ENCODE peak calls at places on chromosomes 12 and 14, in ten cellular contexts. One of them, this sample, is unnamed.

GRCh38 chr12:570949-571794 is 92.1 kb downstream of the NINJ2 start:
- DNase-seq in activated naive CD8-positive, alpha-beta T cell treated with anti-CD3 and anti-CD28 coated beads, Interleukin-2, amount 50 U/mL, for 16 hours: no peak
- DNase-seq in GM04504: peak; percentile 71
- DNase-seq in stimulated activated CD8-positive, alpha-beta memory T cell treated with anti-CD3 and anti-CD28 coated beads, Interleukin-7, amount 100 ng/mL, for 48 hours: no peak
- DNase-seq in SHP77: no peak
- DNase-seq in activated gamma-delta T cell treated with anti-CD3 and anti-CD28 coated beads, Interleukin-2, amount 50 U/mL, for 16 hours: no peak
- DNase-seq in AG09319: peak; percentile 79
- DNase-seq in stimulated activated CD4-positive, alpha-beta T cell treated with anti-CD3 and anti-CD28 coated beads, Interleukin-1b, Interleukin-23, amount 100 ng/mL, for 1 hour: no peak
- DNase-seq in neuronal stem cell: no peak
- DNase-seq in effector memory CD8-positive, alpha-beta T cell: no peak
- DNase-seq in this sample: no peak

GRCh38 chr14:59199205-59199604 is 10.7 kb downstream of the DAAM1 start:
- DNase-seq in stimulated activated CD4-positive, alpha-beta T cell treated with anti-CD3 and anti-CD28 coated beads, Interleukin-1b, Interleukin-23, amount 100 ng/mL, for 1 hour: no peak
- DNase-seq in neuronal stem cell: no peak
- DNase-seq in AG09319: no peak
- DNase-seq in activated gamma-delta T cell treated with anti-CD3 and anti-CD28 coated beads, Interleukin-2, amount 50 U/mL, for 16 hours: no peak
- DNase-seq in effector memory CD8-positive, alpha-beta T cell: no peak
- DNase-seq in stimulated activated CD8-positive, alpha-beta memory T cell treated with anti-CD3 and anti-CD28 coated beads, Interleukin-7, amount 100 ng/mL, for 48 hours: no peak
- DNase-seq in activated naive CD8-positive, alpha-beta T cell treated with anti-CD3 and anti-CD28 coated beads, Interleukin-2, amount 50 U/mL, for 16 hours: no peak
- DNase-seq in SHP77: no peak
- DNase-seq in GM04504: no peak
- DNase-seq in this sample: no peak

GRCh38 chr12:55925371-55925770 is 2.3 kb downstream of the PYM1 start:
- DNase-seq in effector memory CD8-positive, alpha-beta T cell: no peak
- DNase-seq in stimulated activated CD4-positive, alpha-beta T cell treated with anti-CD3 and anti-CD28 coated beads, Interleukin-1b, Interleukin-23, amount 100 ng/mL, for 1 hour: no peak
- DNase-seq in GM04504: no peak
- DNase-seq in stimulated activated CD8-positive, alpha-beta memory T cell treated with anti-CD3 and anti-CD28 coated beads, Interleukin-7, amount 100 ng/mL, for 48 hours: no peak
- DNase-seq in neuronal stem cell: no peak
- DNase-seq in activated naive CD8-positive, alpha-beta T cell treated with anti-CD3 and anti-CD28 coated beads, Interleukin-2, amount 50 U/mL, for 16 hours: no peak
- DNase-seq in SHP77: no peak
- DNase-seq in AG09319: no peak
- DNase-seq in activated gamma-delta T cell treated with anti-CD3 and anti-CD28 coated beads, Interleukin-2, amount 50 U/mL, for 16 hours: no peak
- DNase-seq in this sample: no peak

GRCh38 chr14:102063092-102063807 is 23.6 kb downstream of the HSP90AA1 start:
- DNase-seq in activated naive CD8-positive, alpha-beta T cell treated with anti-CD3 and anti-CD28 coated beads, Interleukin-2, amount 50 U/mL, for 16 hours: peak; percentile 14
- DNase-seq in GM04504: peak; percentile 76
- DNase-seq in stimulated activated CD4-positive, alpha-beta T cell treated with anti-CD3 and anti-CD28 coated beads, Interleukin-1b, Interleukin-23, amount 100 ng/mL, for 1 hour: peak; percentile 44
- DNase-seq in SHP77: peak; percentile 43
- DNase-seq in effector memory CD8-positive, alpha-beta T cell: peak; percentile 58
- DNase-seq in stimulated activated CD8-positive, alpha-beta memory T cell treated with anti-CD3 and anti-CD28 coated beads, Interleukin-7, amount 100 ng/mL, for 48 hours: peak; percentile 55
- DNase-seq in neuronal stem cell: peak; percentile 40
- DNase-seq in AG09319: peak; percentile 55
- DNase-seq in activated gamma-delta T cell treated with anti-CD3 and anti-CD28 coated beads, Interleukin-2, amount 50 U/mL, for 16 hours: peak; percentile 52
- DNase-seq in this sample: peak; percentile 58

GRCh38 chr14:71355324-71356201 is 448.3 kb downstream of the PCNX1 start:
- DNase-seq in stimulated activated CD4-positive, alpha-beta T cell treated with anti-CD3 and anti-CD28 coated beads, Interleukin-1b, Interleukin-23, amount 100 ng/mL, for 1 hour: no peak
- DNase-seq in GM04504: peak; percentile 53
- DNase-seq in SHP77: no peak
- DNase-seq in neuronal stem cell: no peak
- DNase-seq in activated naive CD8-positive, alpha-beta T cell treated with anti-CD3 and anti-CD28 coated beads, Interleukin-2, amount 50 U/mL, for 16 hours: no peak
- DNase-seq in stimulated activated CD8-positive, alpha-beta memory T cell treated with anti-CD3 and anti-CD28 coated beads, Interleukin-7, amount 100 ng/mL, for 48 hours: no peak
- DNase-seq in activated gamma-delta T cell treated with anti-CD3 and anti-CD28 coated beads, Interleukin-2, amount 50 U/mL, for 16 hours: no peak
- DNase-seq in effector memory CD8-positive, alpha-beta T cell: no peak
- DNase-seq in AG09319: peak; percentile 79
- DNase-seq in this sample: no peak

GRCh38 chr12:31368666-31369361 is 42.9 kb upstream of the SINHCAF start:
- DNase-seq in SHP77: no peak
- DNase-seq in activated naive CD8-positive, alpha-beta T cell treated with anti-CD3 and anti-CD28 coated beads, Interleukin-2, amount 50 U/mL, for 16 hours: no peak
- DNase-seq in stimulated activated CD8-positive, alpha-beta memory T cell treated with anti-CD3 and anti-CD28 coated beads, Interleukin-7, amount 100 ng/mL, for 48 hours: no peak
- DNase-seq in activated gamma-delta T cell treated with anti-CD3 and anti-CD28 coated beads, Interleukin-2, amount 50 U/mL, for 16 hours: no peak
- DNase-seq in AG09319: no peak
- DNase-seq in neuronal stem cell: peak; percentile 51
- DNase-seq in GM04504: no peak
- DNase-seq in effector memory CD8-positive, alpha-beta T cell: no peak
- DNase-seq in stimulated activated CD4-positive, alpha-beta T cell treated with anti-CD3 and anti-CD28 coated beads, Interleukin-1b, Interleukin-23, amount 100 ng/mL, for 1 hour: no peak
- DNase-seq in this sample: no peak

GRCh38 chr14:30354439-30354838 is 204.5 kb upstream of the G2E3 start:
- DNase-seq in stimulated activated CD8-positive, alpha-beta memory T cell treated with anti-CD3 and anti-CD28 coated beads, Interleukin-7, amount 100 ng/mL, for 48 hours: no peak
- DNase-seq in stimulated activated CD4-positive, alpha-beta T cell treated with anti-CD3 and anti-CD28 coated beads, Interleukin-1b, Interleukin-23, amount 100 ng/mL, for 1 hour: no peak
- DNase-seq in effector memory CD8-positive, alpha-beta T cell: no peak
- DNase-seq in activated gamma-delta T cell treated with anti-CD3 and anti-CD28 coated beads, Interleukin-2, amount 50 U/mL, for 16 hours: no peak
- DNase-seq in AG09319: no peak
- DNase-seq in GM04504: no peak
- DNase-seq in neuronal stem cell: no peak
- DNase-seq in activated naive CD8-positive, alpha-beta T cell treated with anti-CD3 and anti-CD28 coated beads, Interleukin-2, amount 50 U/mL, for 16 hours: no peak
- DNase-seq in SHP77: no peak
- DNase-seq in this sample: no peak

GRCh38 chr14:93894992-93895391 is 32.2 kb upstream of the FAM181A start:
- DNase-seq in effector memory CD8-positive, alpha-beta T cell: no peak
- DNase-seq in GM04504: no peak
- DNase-seq in activated naive CD8-positive, alpha-beta T cell treated with anti-CD3 and anti-CD28 coated beads, Interleukin-2, amount 50 U/mL, for 16 hours: no peak
- DNase-seq in stimulated activated CD4-positive, alpha-beta T cell treated with anti-CD3 and anti-CD28 coated beads, Interleukin-1b, Interleukin-23, amount 100 ng/mL, for 1 hour: no peak
- DNase-seq in SHP77: no peak
- DNase-seq in AG09319: no peak
- DNase-seq in activated gamma-delta T cell treated with anti-CD3 and anti-CD28 coated beads, Interleukin-2, amount 50 U/mL, for 16 hours: no peak
- DNase-seq in neuronal stem cell: peak; percentile 47
- DNase-seq in stimulated activated CD8-positive, alpha-beta memory T cell treated with anti-CD3 and anti-CD28 coated beads, Interleukin-7, amount 100 ng/mL, for 48 hours: no peak
- DNase-seq in this sample: no peak

GRCh38 chr12:123894823-123895338 is 77.8 kb downstream of the CCDC92 start:
- DNase-seq in activated gamma-delta T cell treated with anti-CD3 and anti-CD28 coated beads, Interleukin-2, amount 50 U/mL, for 16 hours: no peak
- DNase-seq in neuronal stem cell: no peak
- DNase-seq in GM04504: no peak
- DNase-seq in stimulated activated CD8-positive, alpha-beta memory T cell treated with anti-CD3 and anti-CD28 coated beads, Interleukin-7, amount 100 ng/mL, for 48 hours: no peak
- DNase-seq in stimulated activated CD4-positive, alpha-beta T cell treated with anti-CD3 and anti-CD28 coated beads, Interleukin-1b, Interleukin-23, amount 100 ng/mL, for 1 hour: no peak
- DNase-seq in AG09319: no peak
- DNase-seq in effector memory CD8-positive, alpha-beta T cell: no peak
- DNase-seq in activated naive CD8-positive, alpha-beta T cell treated with anti-CD3 and anti-CD28 coated beads, Interleukin-2, amount 50 U/mL, for 16 hours: no peak
- DNase-seq in SHP77: no peak
- DNase-seq in this sample: no peak

GRCh38 chr12:51814311-51815088 is 34.0 kb downstream of the FIGNL2 start:
- DNase-seq in AG09319: peak; percentile 56
- DNase-seq in stimulated activated CD8-positive, alpha-beta memory T cell treated with anti-CD3 and anti-CD28 coated beads, Interleukin-7, amount 100 ng/mL, for 48 hours: no peak
- DNase-seq in stimulated activated CD4-positive, alpha-beta T cell treated with anti-CD3 and anti-CD28 coated beads, Interleukin-1b, Interleukin-23, amount 100 ng/mL, for 1 hour: peak; percentile 39
- DNase-seq in activated naive CD8-positive, alpha-beta T cell treated with anti-CD3 and anti-CD28 coated beads, Interleukin-2, amount 50 U/mL, for 16 hours: peak; percentile 34
- DNase-seq in activated gamma-delta T cell treated with anti-CD3 and anti-CD28 coated beads, Interleukin-2, amount 50 U/mL, for 16 hours: peak; percentile 45
- DNase-seq in GM04504: no peak
- DNase-seq in SHP77: peak; percentile 72
- DNase-seq in neuronal stem cell: peak; percentile 70
- DNase-seq in effector memory CD8-positive, alpha-beta T cell: peak; percentile 55
- DNase-seq in this sample: peak; percentile 80

GRCh38 chr12:112346194-112346593 is 36.0 kb downstream of the HECTD4 start:
- DNase-seq in effector memory CD8-positive, alpha-beta T cell: no peak
- DNase-seq in SHP77: no peak
- DNase-seq in stimulated activated CD4-positive, alpha-beta T cell treated with anti-CD3 and anti-CD28 coated beads, Interleukin-1b, Interleukin-23, amount 100 ng/mL, for 1 hour: no peak
- DNase-seq in GM04504: no peak
- DNase-seq in activated naive CD8-positive, alpha-beta T cell treated with anti-CD3 and anti-CD28 coated beads, Interleukin-2, amount 50 U/mL, for 16 hours: no peak
- DNase-seq in stimulated activated CD8-positive, alpha-beta memory T cell treated with anti-CD3 and anti-CD28 coated beads, Interleukin-7, amount 100 ng/mL, for 48 hours: no peak
- DNase-seq in neuronal stem cell: no peak
- DNase-seq in AG09319: no peak
- DNase-seq in activated gamma-delta T cell treated with anti-CD3 and anti-CD28 coated beads, Interleukin-2, amount 50 U/mL, for 16 hours: no peak
- DNase-seq in this sample: no peak

GRCh38 chr14:22600027-22600426 is 1.9 kb downstream of the ABHD4 start:
- DNase-seq in AG09319: no peak
- DNase-seq in effector memory CD8-positive, alpha-beta T cell: no peak
- DNase-seq in stimulated activated CD4-positive, alpha-beta T cell treated with anti-CD3 and anti-CD28 coated beads, Interleukin-1b, Interleukin-23, amount 100 ng/mL, for 1 hour: no peak
- DNase-seq in activated gamma-delta T cell treated with anti-CD3 and anti-CD28 coated beads, Interleukin-2, amount 50 U/mL, for 16 hours: no peak
- DNase-seq in GM04504: no peak
- DNase-seq in SHP77: no peak
- DNase-seq in neuronal stem cell: no peak
- DNase-seq in stimulated activated CD8-positive, alpha-beta memory T cell treated with anti-CD3 and anti-CD28 coated beads, Interleukin-7, amount 100 ng/mL, for 48 hours: no peak
- DNase-seq in activated naive CD8-positive, alpha-beta T cell treated with anti-CD3 and anti-CD28 coated beads, Interleukin-2, amount 50 U/mL, for 16 hours: no peak
- DNase-seq in this sample: no peak

GRCh38 chr12:92702754-92703679 is at the start of gene PLEKHG7:
- DNase-seq in AG09319: no peak
- DNase-seq in SHP77: no peak
- DNase-seq in stimulated activated CD8-positive, alpha-beta memory T cell treated with anti-CD3 and anti-CD28 coated beads, Interleukin-7, amount 100 ng/mL, for 48 hours: no peak
- DNase-seq in activated gamma-delta T cell treated with anti-CD3 and anti-CD28 coated beads, Interleukin-2, amount 50 U/mL, for 16 hours: no peak
- DNase-seq in stimulated activated CD4-positive, alpha-beta T cell treated with anti-CD3 and anti-CD28 coated beads, Interleukin-1b, Interleukin-23, amount 100 ng/mL, for 1 hour: no peak
- DNase-seq in effector memory CD8-positive, alpha-beta T cell: no peak
- DNase-seq in activated naive CD8-positive, alpha-beta T cell treated with anti-CD3 and anti-CD28 coated beads, Interleukin-2, amount 50 U/mL, for 16 hours: no peak
- DNase-seq in GM04504: no peak
- DNase-seq in neuronal stem cell: no peak
- DNase-seq in this sample: no peak

This sample was measured in stimulated activated naive CD8-positive, alpha-beta T cell treated with anti-CD3 and anti-CD28 coated beads, Interleukin-15, amount 100 ng/mL, for 72 hours.